ENCODE peak calls at places on chromosomes 11 and 22, in seven cellular contexts. One of them, this sample, is unnamed. For H3K4me1, the result is how much of the 10 kb centered on the place peaks cover.

GRCh38 chr22:32317524-32317923 is 40.1 kb upstream of the RFPL3 start:
- DNase-seq in left ventricle myocardium inferior: no peak
- DNase-seq in osteoblast: no peak
- DNase-seq in lung: no peak
- DNase-seq in lower lobe of right lung: no peak
- DNase-seq in ovary: no peak
- DNase-seq in tibial nerve: no peak
- DNase-seq in this sample: no peak

GRCh38 chr22:30238661-30239420 is 7.7 kb downstream of the LIF start:
- DNase-seq in lower lobe of right lung: no peak
- DNase-seq in left ventricle myocardium inferior: peak
- DNase-seq in tibial nerve: no peak
- DNase-seq in lung: peak
- DNase-seq in ovary: peak
- DNase-seq in osteoblast: peak
- DNase-seq in this sample: no peak

GRCh38 chr11:36153581-36153980 is 135.6 kb downstream of the COMMD9 start:
- DNase-seq in tibial nerve: no peak
- DNase-seq in left ventricle myocardium inferior: no peak
- DNase-seq in lower lobe of right lung: no peak
- DNase-seq in ovary: no peak
- DNase-seq in osteoblast: no peak
- DNase-seq in lung: no peak
- DNase-seq in this sample: no peak

GRCh38 chr22:44261861-44262595 is 50.7 kb downstream of the SHISAL1 start:
- DNase-seq in lower lobe of right lung: no peak
- DNase-seq in tibial nerve: no peak
- DNase-seq in left ventricle myocardium inferior: peak
- DNase-seq in ovary: peak
- DNase-seq in lung: no peak
- DNase-seq in osteoblast: peak
- DNase-seq in this sample: no peak

GRCh38 chr22:45496451-45496941 is 6.2 kb upstream of the FBLN1 start:
- DNase-seq in lung: no peak
- DNase-seq in tibial nerve: no peak
- DNase-seq in ovary: no peak
- DNase-seq in lower lobe of right lung: no peak
- DNase-seq in osteoblast: peak
- DNase-seq in left ventricle myocardium inferior: no peak
- DNase-seq in this sample: no peak

GRCh38 chr22:49948573-49948957 is 12.0 kb upstream of the PIM3 start:
- DNase-seq in lung: no peak
- DNase-seq in ovary: no peak
- DNase-seq in tibial nerve: no peak
- DNase-seq in osteoblast: no peak
- DNase-seq in left ventricle myocardium inferior: no peak
- DNase-seq in lower lobe of right lung: no peak
- DNase-seq in this sample: no peak

GRCh38 chr11:98601181-98601773 is 419.5 kb upstream of the CNTN5 start:
- DNase-seq in lung: peak
- DNase-seq in osteoblast: no peak
- DNase-seq in ovary: no peak
- DNase-seq in lower lobe of right lung: peak
- DNase-seq in left ventricle myocardium inferior: no peak
- DNase-seq in tibial nerve: no peak
- DNase-seq in this sample: no peak

GRCh38 chr22:46851311-46851710 is 88.9 kb downstream of the TBC1D22A start:
- DNase-seq in tibial nerve: no peak
- DNase-seq in lung: peak
- DNase-seq in ovary: no peak
- DNase-seq in osteoblast: no peak
- DNase-seq in left ventricle myocardium inferior: no peak
- DNase-seq in lower lobe of right lung: no peak
- DNase-seq in this sample: no peak

GRCh38 chr22:50308597-50308935 is 1.1 kb upstream of the PLXNB2 start:
- DNase-seq in left ventricle myocardium inferior: peak
- DNase-seq in lower lobe of right lung: peak
- DNase-seq in osteoblast: peak
- DNase-seq in ovary: peak
- DNase-seq in lung: peak
- DNase-seq in tibial nerve: peak
- DNase-seq in this sample: no peak

GRCh38 chr11:126290887-126291286 is 8.0 kb downstream of the TIRAP start:
- DNase-seq in left ventricle myocardium inferior: no peak
- DNase-seq in ovary: no peak
- DNase-seq in tibial nerve: no peak
- DNase-seq in osteoblast: no peak
- DNase-seq in lung: no peak
- DNase-seq in lower lobe of right lung: no peak
- DNase-seq in this sample: no peak

GRCh38 chr22:25085930-25086901 is 113.4 kb upstream of the CRYBB3 start:
- DNase-seq in ovary: peak
- DNase-seq in left ventricle myocardium inferior: peak
- DNase-seq in lung: no peak
- DNase-seq in tibial nerve: peak
- DNase-seq in osteoblast: peak
- DNase-seq in lower lobe of right lung: no peak
- DNase-seq in this sample: no peak

GRCh38 chr11:130671801-130672700 is 223.6 kb downstream of the ADAMTS15 start:
- DNase-seq in lung: no peak
- DNase-seq in ovary: no peak
- DNase-seq in left ventricle myocardium inferior: peak
- DNase-seq in tibial nerve: peak
- DNase-seq in osteoblast: peak
- DNase-seq in lower lobe of right lung: no peak
- DNase-seq in this sample: peak

GRCh38 chr11:115659061-115659963 is 155.1 kb upstream of the CADM1 start:
- DNase-seq in lower lobe of right lung: peak
- DNase-seq in tibial nerve: no peak
- DNase-seq in lung: no peak
- DNase-seq in ovary: no peak
- DNase-seq in osteoblast: no peak
- DNase-seq in left ventricle myocardium inferior: peak
- DNase-seq in this sample: no peak

GRCh38 chr22:31579835-31580242 is 82.2 kb downstream of the PISD start:
- DNase-seq in left ventricle myocardium inferior: no peak
- DNase-seq in lung: no peak
- DNase-seq in ovary: no peak
- DNase-seq in tibial nerve: no peak
- DNase-seq in osteoblast: no peak
- DNase-seq in lower lobe of right lung: no peak
- DNase-seq in this sample: no peak

GRCh38 chr11:108543316-108543955 is 45.3 kb upstream of the POGLUT3 start:
- DNase-seq in lung: no peak
- DNase-seq in left ventricle myocardium inferior: no peak
- DNase-seq in tibial nerve: no peak
- DNase-seq in lower lobe of right lung: no peak
- DNase-seq in ovary: no peak
- DNase-seq in osteoblast: no peak
- DNase-seq in this sample: no peak

GRCh38 chr11:131579932-131580387 is 209.5 kb downstream of the NTM start:
- DNase-seq in tibial nerve: peak
- DNase-seq in left ventricle myocardium inferior: no peak
- DNase-seq in lower lobe of right lung: no peak
- DNase-seq in ovary: no peak
- DNase-seq in osteoblast: peak
- DNase-seq in lung: no peak
- DNase-seq in this sample: no peak

GRCh38 chr11:34266987-34267386 is 90.8 kb downstream of the ABTB2 start:
- DNase-seq in left ventricle myocardium inferior: peak
- DNase-seq in lower lobe of right lung: no peak
- DNase-seq in ovary: no peak
- DNase-seq in lung: no peak
- DNase-seq in tibial nerve: no peak
- DNase-seq in osteoblast: no peak
- DNase-seq in this sample: no peak

GRCh38 chr11:19374189-19374588 is 133.4 kb upstream of the E2F8 start:
- DNase-seq in tibial nerve: no peak
- DNase-seq in osteoblast: peak
- DNase-seq in lower lobe of right lung: no peak
- DNase-seq in lung: no peak
- DNase-seq in ovary: no peak
- DNase-seq in left ventricle myocardium inferior: no peak
- DNase-seq in this sample: peak

GRCh38 chr22:17164392-17165024 is 5.4 kb upstream of the HDHD5 start:
- DNase-seq in lung: no peak
- DNase-seq in osteoblast: peak
- DNase-seq in ovary: no peak
- DNase-seq in lower lobe of right lung: no peak
- DNase-seq in tibial nerve: no peak
- DNase-seq in left ventricle myocardium inferior: no peak
- DNase-seq in this sample: no peak

GRCh38 chr22:20130319-20130718 is 1.3 kb upstream of the ZDHHC8 start:
- DNase-seq in osteoblast: no peak
- DNase-seq in left ventricle myocardium inferior: no peak
- DNase-seq in ovary: no peak
- DNase-seq in lung: no peak
- DNase-seq in lower lobe of right lung: no peak
- DNase-seq in tibial nerve: no peak
- DNase-seq in this sample: no peak

GRCh38 chr11:104995001-104995408 is 26.6 kb upstream of the CASP4 start:
- DNase-seq in tibial nerve: no peak
- DNase-seq in left ventricle myocardium inferior: no peak
- DNase-seq in lung: no peak
- DNase-seq in ovary: no peak
- DNase-seq in lower lobe of right lung: no peak
- DNase-seq in osteoblast: no peak
- DNase-seq in this sample: no peak

GRCh38 chr22:49964136-49964492 is 3.5 kb downstream of the PIM3 start:
- DNase-seq in ovary: no peak
- DNase-seq in lung: peak
- DNase-seq in tibial nerve: no peak
- DNase-seq in lower lobe of right lung: peak
- DNase-seq in osteoblast: peak
- DNase-seq in left ventricle myocardium inferior: peak
- DNase-seq in this sample: no peak

GRCh38 chr11:116461789-116462188 is 311.0 kb downstream of the BUD13 start:
- DNase-seq in lung: no peak
- DNase-seq in left ventricle myocardium inferior: no peak
- DNase-seq in osteoblast: no peak
- DNase-seq in ovary: no peak
- DNase-seq in tibial nerve: no peak
- DNase-seq in lower lobe of right lung: no peak
- DNase-seq in this sample: no peak

GRCh38 chr11:8250446-8250845 is 13.2 kb downstream of the LMO1 start:
- DNase-seq in left ventricle myocardium inferior: no peak
- DNase-seq in lung: no peak
- DNase-seq in tibial nerve: no peak
- DNase-seq in ovary: peak
- DNase-seq in osteoblast: peak
- DNase-seq in lower lobe of right lung: peak
- DNase-seq in this sample: no peak

GRCh38 chr11:134024420-134025085 is 44.3 kb upstream of the JAM3 start:
- DNase-seq in osteoblast: peak
- DNase-seq in tibial nerve: no peak
- DNase-seq in ovary: no peak
- DNase-seq in left ventricle myocardium inferior: no peak
- DNase-seq in lower lobe of right lung: no peak
- DNase-seq in lung: no peak
- DNase-seq in this sample: peak

GRCh38 chr22:20650294-20651207 is 123.4 kb upstream of the SERPIND1 start:
- DNase-seq in osteoblast: peak
- DNase-seq in tibial nerve: no peak
- DNase-seq in lower lobe of right lung: no peak
- DNase-seq in left ventricle myocardium inferior: no peak
- DNase-seq in ovary: no peak
- DNase-seq in lung: peak
- DNase-seq in this sample: no peak

GRCh38 chr11:120562806-120563425 is 51.4 kb downstream of the GRIK4 start:
- DNase-seq in ovary: no peak
- DNase-seq in lower lobe of right lung: no peak
- DNase-seq in tibial nerve: no peak
- DNase-seq in left ventricle myocardium inferior: no peak
- DNase-seq in lung: no peak
- DNase-seq in osteoblast: peak
- DNase-seq in this sample: no peak

GRCh38 chr11:65243773-65244172 is 18.0 kb upstream of the POLA2 start:
- DNase-seq in left ventricle myocardium inferior: no peak
- DNase-seq in tibial nerve: no peak
- DNase-seq in ovary: no peak
- DNase-seq in lung: no peak
- DNase-seq in osteoblast: peak
- DNase-seq in lower lobe of right lung: no peak
- DNase-seq in this sample: no peak
- TF ChIP-seq CTCF in left ventricle myocardium inferior: no peak
- TF ChIP-seq CTCF in tibial nerve: no peak
- TF ChIP-seq CTCF in ovary: no peak
- TF ChIP-seq CTCF in lung: no peak
- TF ChIP-seq CTCF in osteoblast: no peak
- TF ChIP-seq CTCF in lower lobe of right lung: no peak
- TF ChIP-seq CTCF in this sample: no peak

GRCh38 chr11:123247498-123247799 is 52.4 kb upstream of the CLMP start:
- DNase-seq in ovary: no peak
- DNase-seq in tibial nerve: no peak
- DNase-seq in osteoblast: no peak
- DNase-seq in lung: no peak
- DNase-seq in lower lobe of right lung: no peak
- DNase-seq in left ventricle myocardium inferior: no peak
- DNase-seq in this sample: no peak
- H3K27ac ChIP-seq in ovary: no peak
- H3K27ac ChIP-seq in tibial nerve: no peak
- H3K27ac ChIP-seq in osteoblast: no peak
- H3K27ac ChIP-seq in lung: no peak
- H3K27ac ChIP-seq in lower lobe of right lung: no peak
- H3K27ac ChIP-seq in left ventricle myocardium inferior: no peak
- H3K27ac ChIP-seq in this sample: no peak

GRCh38 chr11:12721816-12722604 is 47.8 kb downstream of the TEAD1 start:
- DNase-seq in lung: no peak
- DNase-seq in tibial nerve: no peak
- DNase-seq in osteoblast: no peak
- DNase-seq in left ventricle myocardium inferior: no peak
- DNase-seq in lower lobe of right lung: no peak
- DNase-seq in ovary: no peak
- DNase-seq in this sample: no peak
- H3K4me1 ChIP-seq in lung: under half
- H3K4me1 ChIP-seq in tibial nerve: under half
- H3K4me1 ChIP-seq in osteoblast: under half
- H3K4me1 ChIP-seq in left ventricle myocardium inferior: half or more
- H3K4me1 ChIP-seq in lower lobe of right lung: under half
- H3K4me1 ChIP-seq in ovary: under half
- H3K4me1 ChIP-seq in this sample: under half

DNA sequence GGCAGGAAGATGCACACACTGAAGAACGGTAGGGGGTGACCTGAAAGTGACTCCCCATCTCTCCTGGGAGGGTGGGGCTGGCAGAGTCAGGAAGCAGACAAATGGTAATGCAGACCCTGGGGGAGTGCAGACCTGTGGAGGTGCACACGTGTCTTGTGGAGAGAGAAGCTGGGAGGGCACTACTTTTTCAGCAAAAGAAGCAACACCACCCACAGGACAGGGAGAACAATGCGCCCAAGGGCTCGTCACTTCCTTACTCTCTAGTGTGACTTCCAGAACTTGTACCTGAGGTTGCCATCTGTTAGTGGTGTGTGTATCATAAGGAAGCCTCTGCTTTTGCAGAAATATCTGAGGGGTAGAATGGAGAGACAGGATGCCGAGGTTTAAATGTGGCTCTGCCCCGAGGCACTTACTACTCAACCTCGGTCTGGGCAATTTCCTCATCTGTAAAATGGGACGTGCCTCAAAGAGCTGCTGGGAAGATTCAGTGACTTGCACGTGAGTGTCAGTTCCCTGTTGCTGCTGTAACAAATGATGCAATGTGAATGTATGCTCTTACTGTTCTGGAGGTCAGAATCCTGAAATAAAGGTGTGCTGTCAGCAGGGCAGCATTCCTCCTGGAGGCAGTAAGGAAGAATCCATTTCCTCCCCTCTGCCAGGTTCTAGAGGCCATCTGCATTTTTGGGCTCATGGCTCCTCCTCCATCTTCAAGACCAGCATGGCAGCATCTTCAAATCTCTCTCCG is 323.4 kb downstream of the SHANK2 start:
- DNase-seq in lung: no peak
- DNase-seq in lower lobe of right lung: no peak
- DNase-seq in osteoblast: no peak
- DNase-seq in left ventricle myocardium inferior: no peak
- DNase-seq in ovary: no peak
- DNase-seq in tibial nerve: no peak
- DNase-seq in this sample: no peak
- TF ChIP-seq CTCF in lung: no peak
- TF ChIP-seq CTCF in lower lobe of right lung: no peak
- TF ChIP-seq CTCF in osteoblast: no peak
- TF ChIP-seq CTCF in left ventricle myocardium inferior: no peak
- TF ChIP-seq CTCF in ovary: no peak
- TF ChIP-seq CTCF in tibial nerve: no peak
- TF ChIP-seq CTCF in this sample: no peak

This sample was measured in foreskin keratinocyte.